ENCODE peak calls at places on chromosomes 2 and 18, in five cellular contexts. F is iris pigment epithelial cell, O is type B pancreatic cell, S is NCI-H1092, N is cardiac muscle cell. X is an unnamed sample.

GRCh38 chr18:79982736-79983135 is 5.6 kb downstream of the TXNL4A start:
- DNase-seq in F (peak; percentile 61), O (no peak), S (no peak), N (no peak), X (no peak)

GRCh38 chr2:159163935-159164334 is 122.6 kb downstream of the WDSUB1 start:
- DNase-seq in F (no peak), O (no peak), S (no peak), N (no peak), X (no peak)

GRCh38 chr18:67425724-67426123 is 90.8 kb downstream of the DSEL start:
- DNase-seq in F (peak; percentile 98), O (no peak), S (no peak), N (no peak), X (no peak)

GRCh38 chr2:72893594-72894319 is 6.5 kb downstream of the SPR start:
- DNase-seq in F (peak; percentile 76), O (no peak), S (peak; percentile 17), N (peak; percentile 82), X (peak; percentile 56)

GRCh38 chr2:168119519-168120141 is 127.8 kb downstream of the STK39 start:
- DNase-seq in F (peak; percentile 73), O (no peak), S (peak; percentile 4), N (peak; percentile 74), X (no peak)

GRCh38 chr2:170177950-170178781 is at the start of gene MYO3B:
- DNase-seq in F (peak; percentile 47), O (no peak), S (no peak), N (no peak), X (no peak)

GRCh38 chr18:31791817-31792579 is 31.3 kb upstream of the SLC25A52 start:
- DNase-seq in F (no peak), O (no peak), S (no peak), N (no peak), X (no peak)

GRCh38 chr2:164146478-164146877 is 410.7 kb upstream of the FIGN start:
- DNase-seq in F (peak; percentile 56), O (no peak), S (no peak), N (no peak), X (no peak)

GRCh38 chr18:39051013-39051412 is 1485.4 kb upstream of the CELF4 start:
- DNase-seq in F (peak; percentile 4), O (no peak), S (no peak), N (no peak), X (no peak)

GRCh38 chr2:171158790-171159325 is 1.8 kb downstream of the TLK1 start:
- DNase-seq in F (no peak), O (no peak), S (peak; percentile 7), N (no peak), X (no peak)

GRCh38 chr2:211055438-211055837 is 499.0 kb downstream of the CPS1 start:
- DNase-seq in F (peak; percentile 10), O (no peak), S (no peak), N (no peak), X (no peak)

GRCh38 chr2:136253288-136254004 is 135.5 kb upstream of the CXCR4 start:
- DNase-seq in F (no peak), O (no peak), S (no peak), N (no peak), X (no peak)

X was measured in mucosa of descending colon.